ENCODE peak calls at places on chromosomes 5 and 9, in nine cellular contexts. J, W, M, C, A, Y, D, N and S are unnamed samples.

GRCh38 chr5:150511641-150512367 is 3.9 kb downstream of the NDST1 start:
- DNase-seq in J (peak), W (no peak), M (no peak), C (no peak), A (no peak), Y (peak), D (peak), N (no peak), S (peak)

GRCh38 chr5:55936100-55936693 is 58.6 kb downstream of the IL6ST start:
- DNase-seq in J (peak), W (peak), M (peak), C (peak), A (peak), Y (peak), D (peak), N (no peak), S (peak)

GRCh38 chr5:154138701-154139100 is 51.8 kb upstream of the GALNT10 start:
- DNase-seq in J (no peak), W (no peak), M (no peak), C (no peak), A (no peak), Y (no peak), D (no peak), N (no peak), S (no peak)

GRCh38 chr9:89996717-89997116 is 391.9 kb downstream of the GADD45G start:
- DNase-seq in J (no peak), W (no peak), M (peak), C (no peak), A (no peak), Y (no peak), D (no peak), N (no peak), S (peak)

GRCh38 chr9:134055981-134056461 is 11.8 kb downstream of the BRD3 start:
- DNase-seq in J (peak), W (no peak), M (no peak), C (no peak), A (no peak), Y (no peak), D (no peak), N (no peak), S (peak)

GRCh38 chr9:93161801-93162635 is 21.9 kb upstream of the WNK2 start:
- DNase-seq in J (no peak), W (no peak), M (no peak), C (no peak), A (no peak), Y (no peak), D (no peak), N (no peak), S (no peak)

GRCh38 chr5:132176987-132177386 is 50.7 kb downstream of the P4HA2 start:
- DNase-seq in J (no peak), W (no peak), M (no peak), C (no peak), A (peak), Y (no peak), D (no peak), N (peak), S (no peak)

GRCh38 chr9:122122468-122122867 is 29.4 kb upstream of the TTLL11 start:
- DNase-seq in J (no peak), W (no peak), M (no peak), C (no peak), A (peak), Y (no peak), D (no peak), N (no peak), S (no peak)

GRCh38 chr5:142911775-142912174 is 141.6 kb downstream of the ARHGAP26 start:
- DNase-seq in J (no peak), W (no peak), M (no peak), C (no peak), A (no peak), Y (no peak), D (no peak), N (no peak), S (no peak)

GRCh38 chr9:122126340-122127333 is 32.9 kb downstream of the NDUFA8 start:
- DNase-seq in J (peak), W (no peak), M (peak), C (no peak), A (no peak), Y (peak), D (peak), N (no peak), S (no peak)

GRCh38 chr5:52751137-52751536 is 36.6 kb upstream of the ITGA1 start:
- DNase-seq in J (no peak), W (no peak), M (no peak), C (no peak), A (no peak), Y (no peak), D (no peak), N (no peak), S (no peak)

GRCh38 chr5:32542216-32543059 is 42.9 kb upstream of the SUB1 start:
- DNase-seq in J (no peak), W (no peak), M (no peak), C (no peak), A (peak), Y (no peak), D (no peak), N (peak), S (no peak)

GRCh38 chr5:16411235-16411634 is 54.4 kb downstream of the ZNF622 start:
- DNase-seq in J (no peak), W (no peak), M (no peak), C (no peak), A (no peak), Y (no peak), D (no peak), N (no peak), S (no peak)

GRCh38 chr5:2031581-2031980 is 148.9 kb upstream of the IRX4 start:
- DNase-seq in J (no peak), W (no peak), M (no peak), C (no peak), A (no peak), Y (no peak), D (no peak), N (no peak), S (no peak)

GRCh38 chr5:37665272-37665671 is 174.6 kb downstream of the GDNF start:
- DNase-seq in J (no peak), W (no peak), M (no peak), C (no peak), A (no peak), Y (no peak), D (no peak), N (no peak), S (no peak)

GRCh38 chr5:155676967-155677366 is 650.0 kb upstream of the SGCD start:
- DNase-seq in J (no peak), W (no peak), M (no peak), C (no peak), A (no peak), Y (no peak), D (no peak), N (no peak), S (no peak)

GRCh38 chr5:58299266-58299665 is 160.6 kb downstream of the PLK2 start:
- DNase-seq in J (no peak), W (no peak), M (no peak), C (no peak), A (no peak), Y (no peak), D (no peak), N (no peak), S (no peak)

GRCh38 chr9:112125961-112126388 is 49.1 kb downstream of the SUSD1 start:
- DNase-seq in J (no peak), W (no peak), M (peak), C (no peak), A (no peak), Y (no peak), D (no peak), N (no peak), S (peak)

GRCh38 chr9:113992276-113992951 is 85.7 kb downstream of the AMBP start:
- DNase-seq in J (peak), W (no peak), M (no peak), C (no peak), A (peak), Y (no peak), D (no peak), N (no peak), S (no peak)

GRCh38 chr5:103224118-103224893 is 34.3 kb upstream of the MACIR start:
- DNase-seq in J (peak), W (peak), M (peak), C (peak), A (peak), Y (peak), D (peak), N (peak), S (no peak)

GRCh38 chr5:151037561-151038291 is 17.3 kb downstream of the GPX3 start:
- DNase-seq in J (no peak), W (no peak), M (peak), C (no peak), A (no peak), Y (no peak), D (no peak), N (no peak), S (no peak)

GRCh38 chr9:126373241-126373640 is 46.6 kb downstream of the MVB12B start:
- DNase-seq in J (no peak), W (no peak), M (peak), C (no peak), A (no peak), Y (no peak), D (no peak), N (no peak), S (peak)

GRCh38 chr5:34022131-34022705 is 14.4 kb upstream of the AMACR start:
- DNase-seq in J (no peak), W (no peak), M (no peak), C (no peak), A (no peak), Y (no peak), D (no peak), N (no peak), S (no peak)

GRCh38 chr5:142922223-142922952 is 152.2 kb downstream of the ARHGAP26 start:
- DNase-seq in J (peak), W (no peak), M (peak), C (peak), A (no peak), Y (peak), D (peak), N (peak), S (peak)

GRCh38 chr9:134811673-134812668 is 68.6 kb upstream of the FCN2 start:
- DNase-seq in J (no peak), W (no peak), M (no peak), C (no peak), A (no peak), Y (peak), D (no peak), N (no peak), S (no peak)

GRCh38 chr5:148807845-148808244 is 18.6 kb upstream of the ADRB2 start:
- DNase-seq in J (no peak), W (no peak), M (no peak), C (no peak), A (peak), Y (no peak), D (peak), N (no peak), S (no peak)

GRCh38 chr9:123401879-123402513 is 46.0 kb downstream of the CRB2 start:
- DNase-seq in J (peak), W (peak), M (peak), C (peak), A (peak), Y (peak), D (peak), N (no peak), S (peak)

GRCh38 chr5:176724472-176724871 is 77.2 kb downstream of the TSPAN17 start:
- DNase-seq in J (no peak), W (no peak), M (no peak), C (no peak), A (no peak), Y (no peak), D (no peak), N (no peak), S (no peak)

GRCh38 chr5:164346785-164347630 is 841.6 kb downstream of the MAT2B start:
- DNase-seq in J (no peak), W (no peak), M (no peak), C (no peak), A (no peak), Y (no peak), D (peak), N (no peak), S (no peak)

GRCh38 chr9:21070171-21070571 is 7.6 kb downstream of the IFNB1 start:
- DNase-seq in J (no peak), W (peak), M (no peak), C (peak), A (peak), Y (peak), D (no peak), N (no peak), S (peak)

GRCh38 chr5:82509726-82510125 is 231.6 kb upstream of the RPS23 start:
- DNase-seq in J (no peak), W (no peak), M (no peak), C (no peak), A (no peak), Y (peak), D (no peak), N (no peak), S (no peak)

GRCh38 chr5:59557572-59557971 is 336.0 kb downstream of the PDE4D start:
- DNase-seq in J (no peak), W (no peak), M (no peak), C (no peak), A (no peak), Y (no peak), D (no peak), N (no peak), S (no peak)

GRCh38 chr9:96859461-96860198 is 5.3 kb upstream of the ZNF782 start:
- DNase-seq in J (peak), W (no peak), M (no peak), C (no peak), A (no peak), Y (no peak), D (no peak), N (no peak), S (no peak)

GRCh38 chr5:148653840-148654781 is at the start of gene HTR4:
- DNase-seq in J (peak), W (no peak), M (no peak), C (no peak), A (peak), Y (peak), D (no peak), N (no peak), S (no peak)

GRCh38 chr5:21831145-21831787 is 1021.9 kb downstream of the CDH12 start:
- DNase-seq in J (no peak), W (no peak), M (no peak), C (no peak), A (no peak), Y (no peak), D (no peak), N (peak), S (no peak)

GRCh38 chr9:12640021-12640587 is 53.1 kb upstream of the TYRP1 start:
- DNase-seq in J (peak), W (peak), M (peak), C (no peak), A (no peak), Y (peak), D (no peak), N (no peak), S (peak)

GRCh38 chr5:35282805-35283204 is 52.5 kb upstream of the PRLR start:
- DNase-seq in J (no peak), W (no peak), M (no peak), C (no peak), A (no peak), Y (no peak), D (no peak), N (no peak), S (no peak)

GRCh38 chr9:74122661-74123060 is 374.5 kb upstream of the RORB start:
- DNase-seq in J (no peak), W (no peak), M (no peak), C (no peak), A (no peak), Y (no peak), D (no peak), N (no peak), S (no peak)

GRCh38 chr9:114202849-114203248 is 47.5 kb downstream of the COL27A1 start:
- DNase-seq in J (no peak), W (no peak), M (no peak), C (no peak), A (no peak), Y (no peak), D (no peak), N (no peak), S (no peak)

GRCh38 chr9:76474419-76474818 is 15.4 kb downstream of the GCNT1 start:
- DNase-seq in J (no peak), W (no peak), M (no peak), C (no peak), A (no peak), Y (no peak), D (no peak), N (no peak), S (no peak)

DNA sequence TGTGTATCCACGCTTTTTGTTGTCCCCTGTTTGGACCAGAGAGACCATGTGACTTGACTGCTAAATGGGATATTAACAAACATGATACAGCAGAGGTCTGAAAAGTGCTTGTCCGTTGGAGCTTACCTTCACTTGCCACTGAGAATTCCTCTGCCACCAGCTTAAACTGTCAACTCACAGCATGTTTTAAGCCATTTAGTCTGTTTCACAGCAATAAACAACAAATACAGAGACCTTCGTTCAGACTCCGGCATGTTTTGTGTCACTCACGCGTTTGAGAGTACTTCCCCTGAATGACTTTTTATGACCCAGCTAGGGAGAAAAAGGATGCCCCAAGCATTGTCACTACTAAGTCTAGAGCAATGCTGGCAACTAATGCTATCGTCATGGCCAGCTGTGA is 173.8 kb downstream of the PTPRD start:
- DNase-seq in J (no peak), W (no peak), M (no peak), C (no peak), A (no peak), Y (no peak), D (no peak), N (no peak), S (no peak)
- TF ChIP-seq REST in J (no peak), W (no peak), M (no peak), C (no peak), A (no peak), Y (no peak), D (no peak), N (no peak), S (no peak)

GRCh38 chr5:10374032-10374431 is 20.5 kb downstream of the MARCHF6 start:
- DNase-seq in J (no peak), W (no peak), M (no peak), C (no peak), A (no peak), Y (no peak), D (no peak), N (no peak), S (no peak)
- TF ChIP-seq REST in J (no peak), W (no peak), M (no peak), C (no peak), A (no peak), Y (no peak), D (no peak), N (no peak), S (no peak)

DNA sequence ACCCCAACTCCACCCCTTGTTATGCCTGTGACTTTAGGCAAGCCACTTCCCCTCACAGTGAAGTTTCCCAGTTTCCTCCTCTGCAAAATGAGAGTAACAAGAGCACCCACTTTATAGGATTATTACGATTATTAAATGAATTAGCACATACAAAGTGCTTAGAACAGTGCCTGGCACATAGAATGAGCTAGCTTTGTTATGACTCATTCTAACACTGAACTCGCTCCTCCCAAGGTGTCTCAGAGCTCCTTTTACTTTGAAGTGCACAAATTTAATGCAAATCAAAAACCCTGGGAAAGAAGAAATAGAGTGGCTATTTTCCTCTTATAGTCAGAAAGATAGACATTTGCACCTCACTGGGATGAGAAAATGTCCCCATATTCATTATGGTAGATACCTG is 34.3 kb downstream of the DNAH5 start:
- DNase-seq in J (no peak), W (no peak), M (no peak), C (no peak), A (no peak), Y (no peak), D (no peak), N (no peak), S (no peak)
- TF ChIP-seq REST in J (no peak), W (no peak), M (no peak), C (no peak), A (no peak), Y (no peak), D (no peak), N (no peak), S (no peak)

GRCh38 chr9:132026932-132027585 is 52.6 kb downstream of the MED27 start:
- DNase-seq in J (no peak), W (no peak), M (no peak), C (no peak), A (no peak), Y (peak), D (no peak), N (no peak), S (peak)
- TF ChIP-seq REST in J (no peak), W (no peak), M (no peak), C (no peak), A (no peak), Y (no peak), D (no peak), N (no peak), S (no peak)